ENCODE peak calls at places on chromosome 6, in four cellular contexts. U, P, B and Z are unnamed samples.

GRCh38 chr6:167549187-167549586 is 224.3 kb downstream of the TTLL2 start:
- DNase-seq in B (no peak), P (no peak), U (no peak), Z (no peak)

GRCh38 chr6:39104528-39104927 is 10.5 kb downstream of the SAYSD1 start:
- DNase-seq in P (no peak), U (no peak), B (no peak), Z (no peak)

GRCh38 chr6:82385546-82385945 is 21.9 kb downstream of the TPBG start:
- DNase-seq in B (no peak), P (no peak), U (no peak), Z (no peak)

GRCh38 chr6:100349366-100349765 is 115.4 kb downstream of the SIM1 start:
- DNase-seq in P (no peak), U (no peak), B (no peak), Z (no peak)

GRCh38 chr6:21679761-21680265 is 86.3 kb downstream of the SOX4 start:
- DNase-seq in B (no peak), P (no peak), U (peak), Z (peak)

GRCh38 chr6:167100241-167100674 is 22.6 kb upstream of the CCR6 start:
- DNase-seq in U (no peak), P (no peak), B (no peak), Z (no peak)

GRCh38 chr6:11525468-11526155 is 11.9 kb upstream of the TMEM170B start:
- DNase-seq in U (no peak), P (no peak), B (no peak), Z (peak)

GRCh38 chr6:123338394-123338793 is 298.4 kb downstream of the TRDN start:
- DNase-seq in U (no peak), P (no peak), B (no peak), Z (no peak)

GRCh38 chr6:51472745-51473483 is 614.5 kb downstream of the PKHD1 start:
- DNase-seq in B (no peak), P (no peak), U (no peak), Z (no peak)

GRCh38 chr6:42454428-42454791 is 2.7 kb upstream of the TRERF1 start:
- DNase-seq in B (peak), P (peak), U (no peak), Z (peak)

GRCh38 chr6:101597711-101598110 is 204.2 kb downstream of the GRIK2 start:
- DNase-seq in P (no peak), U (peak), B (no peak), Z (peak)

GRCh38 chr6:109445382-109445781 is 4.9 kb downstream of the SMPD2 start:
- DNase-seq in B (no peak), U (no peak), P (no peak), Z (no peak)

GRCh38 chr6:125748534-125749111 is 809 bp upstream of the HEY2 start:
- DNase-seq in B (no peak), P (no peak), U (peak), Z (peak)

GRCh38 chr6:1424306-1424927 is 35.0 kb downstream of the FOXF2 start:
- DNase-seq in U (peak), P (no peak), B (peak), Z (peak)

GRCh38 chr6:135346747-135347146 is 150.8 kb downstream of the AHI1 start:
- DNase-seq in U (peak), B (no peak), P (no peak), Z (peak)

GRCh38 chr6:3977875-3978711 is 100.8 kb downstream of the FAM217A start:
- DNase-seq in U (peak), P (no peak), B (peak), Z (peak)

GRCh38 chr6:52390361-52390727 is 28.4 kb downstream of the PAQR8 start:
- DNase-seq in U (peak), B (no peak), P (no peak), Z (peak)

GRCh38 chr6:2173203-2173961 is 72.0 kb downstream of the GMDS start:
- DNase-seq in U (no peak), P (no peak), B (no peak), Z (no peak)

GRCh38 chr6:140124498-140124897 is 750.0 kb upstream of the CITED2 start:
- DNase-seq in P (no peak), B (no peak), U (no peak), Z (no peak)

GRCh38 chr6:40958740-40959139 is 80.3 kb downstream of the UNC5CL start:
- DNase-seq in B (no peak), P (no peak), U (peak), Z (no peak)

GRCh38 chr6:7542878-7543394 is 1.5 kb downstream of the DSP start:
- DNase-seq in U (peak), P (peak), B (no peak), Z (peak)

GRCh38 chr6:157223486-157223885 is 99.8 kb downstream of the TMEM242 start:
- DNase-seq in P (peak), U (no peak), B (no peak), Z (no peak)

GRCh38 chr6:168247456-168248147 is 72.0 kb downstream of the DACT2 start:
- DNase-seq in B (no peak), P (no peak), U (peak), Z (peak)

GRCh38 chr6:156517090-156517489 is 260.1 kb upstream of the ARID1B start:
- DNase-seq in U (no peak), P (no peak), B (no peak), Z (peak)

GRCh38 chr6:56450882-56451739 is 191.6 kb downstream of the DST start:
- DNase-seq in U (peak), P (no peak), B (peak), Z (peak)

GRCh38 chr6:29295181-29295585 is 6.3 kb upstream of the OR14J1 start:
- DNase-seq in P (peak), B (no peak), U (no peak), Z (no peak)

GRCh38 chr6:157967486-157967885 is 14.2 kb upstream of the SYNJ2 start:
- DNase-seq in P (no peak), U (no peak), B (no peak), Z (no peak)

GRCh38 chr6:35764238-35764896 is 12.0 kb upstream of the CLPSL2 start:
- DNase-seq in B (no peak), P (no peak), U (no peak), Z (no peak)
- H3K4me3 ChIP-seq in B (no peak), P (no peak), U (no peak), Z (no peak)

GRCh38 chr6:148293181-148293995 is 49.2 kb upstream of the SASH1 start:
- DNase-seq in B (no peak), P (no peak), U (no peak), Z (no peak)
- TF ChIP-seq CTCF in B (no peak), P (no peak), U (no peak), Z (no peak)

GRCh38 chr6:44028767-44029166 is 98.5 kb downstream of the MRPL14 start:
- DNase-seq in U (no peak), B (peak), P (no peak), Z (no peak)
- H3K4me3 ChIP-seq in U (no peak), B (no peak), P (no peak), Z (no peak)

GRCh38 chr6:12832341-12832740 is 115.8 kb downstream of the PHACTR1 start:
- DNase-seq in U (no peak), P (no peak), B (no peak), Z (no peak)
- TF ChIP-seq CTCF in U (no peak), P (no peak), B (no peak), Z (no peak)

DNA sequence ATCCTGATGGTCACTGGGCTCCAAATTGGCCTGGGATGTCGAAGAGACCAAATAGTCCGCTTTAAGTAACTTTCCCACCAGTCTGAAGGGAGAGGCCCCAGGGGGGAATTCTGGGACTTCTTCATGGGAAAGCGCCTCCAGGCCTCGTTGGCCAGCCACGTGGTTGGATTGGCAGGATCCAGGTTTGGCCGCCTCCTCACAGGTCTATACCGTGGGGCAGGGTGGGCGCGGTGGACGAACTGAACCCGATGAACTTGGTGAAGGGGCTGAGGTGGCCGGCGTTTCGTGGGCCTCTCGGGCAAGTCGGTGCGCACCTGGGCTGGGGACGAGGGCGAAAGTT is 297 bp downstream of the POM121L2 start:
- DNase-seq in U (no peak), P (no peak), B (no peak), Z (no peak)
- H3K4me3 ChIP-seq in U (peak), P (peak), B (no peak), Z (peak)